ENCODE peak calls at places on chromosomes 4 and X, in nine cellular contexts. D, Q, X, N, A, S, C, W and E are unnamed samples.

GRCh38 chr4:127686656-127687055 is 43.5 kb upstream of the SLC25A31 start:
- DNase-seq in N (no peak), D (no peak), Q (no peak), X (no peak), W (no peak), C (no peak), S (no peak), A (peak), E (no peak)

GRCh38 chr4:18669390-18669789 is 647.8 kb upstream of the LCORL start:
- DNase-seq in W (no peak), C (no peak), Q (no peak), N (no peak), A (no peak), X (no peak), S (no peak), D (no peak), E (no peak)

GRCh38 chr4:95360256-95360903 is 188.4 kb downstream of the UNC5C start:
- DNase-seq in W (no peak), C (no peak), D (no peak), N (no peak), X (no peak), S (no peak), Q (no peak), A (no peak), E (no peak)

GRCh38 chr4:161555689-161556660 is 607.8 kb downstream of the FSTL5 start:
- DNase-seq in W (no peak), X (no peak), S (no peak), N (no peak), C (no peak), A (no peak), D (no peak), Q (no peak), E (no peak)

GRCh38 chrX:9438950-9439494 is 25.8 kb upstream of the TBL1X start:
- DNase-seq in Q (no peak), N (no peak), C (no peak), A (no peak), X (no peak), W (no peak), S (no peak), D (no peak), E (no peak)

GRCh38 chr4:119228406-119228805 is 15.9 kb downstream of the USP53 start:
- DNase-seq in D (no peak), Q (no peak), S (no peak), N (no peak), X (no peak), W (no peak), A (no peak), C (no peak), E (no peak)

GRCh38 chrX:143472334-143472938 is 44.8 kb downstream of the SPANXN3 start:
- DNase-seq in C (no peak), S (no peak), N (no peak), Q (no peak), X (no peak), W (no peak), A (peak), D (no peak), E (no peak)

GRCh38 chr4:174490356-174490969 is 31.8 kb downstream of the HPGD start:
- DNase-seq in W (no peak), A (peak), X (no peak), Q (no peak), D (no peak), S (no peak), N (no peak), C (no peak), E (no peak)

GRCh38 chr4:154818230-154818629 is 37.2 kb downstream of the RBM46 start:
- DNase-seq in D (no peak), A (no peak), S (no peak), W (no peak), C (no peak), N (no peak), Q (no peak), X (no peak), E (no peak)